ENCODE peak calls at places on chromosome 11, in six cellular contexts. J, C, I, T, W and V are unnamed samples.

GRCh38 chr11:12075822-12076821 is 34.3 kb upstream of the MICAL2 start:
- DNase-seq in J (no peak), C (peak; percentile 98), I (no peak), T (peak; percentile 100), W (no peak), V (peak; percentile 100)

GRCh38 chr11:35337919-35338316 is 81.4 kb downstream of the SLC1A2 start:
- DNase-seq in J (no peak), C (no peak), I (no peak), T (no peak), W (no peak), V (peak; percentile 34)

GRCh38 chr11:31968774-31969433 is 122.0 kb upstream of the RCN1 start:
- DNase-seq in J (no peak), C (no peak), I (no peak), T (peak; percentile 57), W (no peak), V (peak; percentile 65)

GRCh38 chr11:109432105-109432504 is 10.1 kb downstream of the C11orf87 start:
- DNase-seq in J (no peak), C (no peak), I (no peak), T (peak; percentile 51), W (no peak), V (peak; percentile 9)

GRCh38 chr11:77375114-77375513 is 73.6 kb upstream of the GDPD4 start:
- DNase-seq in J (no peak), C (no peak), I (no peak), T (no peak), W (no peak), V (peak; percentile 38)

GRCh38 chr11:131546218-131546895 is 175.9 kb downstream of the NTM start:
- DNase-seq in J (no peak), C (no peak), I (no peak), T (no peak), W (no peak), V (no peak)

GRCh38 chr11:8363924-8364323 is 100.2 kb upstream of the LMO1 start:
- DNase-seq in J (no peak), C (no peak), I (no peak), T (no peak), W (no peak), V (no peak)

GRCh38 chr11:117859713-117860112 is 16.7 kb downstream of the FXYD6 start:
- DNase-seq in J (no peak), C (no peak), I (no peak), T (no peak), W (no peak), V (no peak)

GRCh38 chr11:89521294-89521693 is 30.1 kb upstream of the NOX4 start:
- DNase-seq in J (no peak), C (no peak), I (no peak), T (peak; percentile 1), W (no peak), V (no peak)

GRCh38 chr11:86116386-86116726 is 47.5 kb upstream of the PICALM start:
- DNase-seq in J (no peak), C (peak; percentile 81), I (no peak), T (no peak), W (no peak), V (peak; percentile 90)

GRCh38 chr11:9574556-9574805 is 1.0 kb downstream of the WEE1 start:
- DNase-seq in J (no peak), C (no peak), I (peak; percentile 29), T (no peak), W (no peak), V (peak; percentile 45)

GRCh38 chr11:2800655-2801531 is 84.7 kb downstream of the CDKN1C start:
- DNase-seq in J (no peak), C (no peak), I (peak; percentile 12), T (no peak), W (no peak), V (no peak)